ENCODE peak calls at places on chromosomes 7 and 10, in five cellular contexts. N, R, K, S and Z are unnamed samples.

GRCh38 chr10:84895541-84895940 is 567.2 kb downstream of the CCSER2 start:
- DNase-seq in K (no peak), R (no peak), S (no peak), N (no peak), Z (no peak)

GRCh38 chr10:110821508-110821907 is 50.2 kb upstream of the PDCD4 start:
- DNase-seq in N (peak), R (no peak), S (no peak), K (no peak), Z (no peak)

GRCh38 chr10:119619215-119619614 is 22.5 kb upstream of the TIAL1 start:
- DNase-seq in K (no peak), S (no peak), N (no peak), R (no peak), Z (peak)

GRCh38 chr7:45176886-45177731 is 19.5 kb downstream of the RAMP3 start:
- DNase-seq in K (no peak), N (peak), S (no peak), R (no peak), Z (no peak)

GRCh38 chr10:49107111-49107889 is 8.0 kb downstream of the VSTM4 start:
- DNase-seq in R (no peak), K (no peak), N (no peak), S (no peak), Z (no peak)

GRCh38 chr7:129188892-129189660 is 643 bp downstream of the SMO start:
- DNase-seq in S (no peak), N (no peak), K (no peak), R (no peak), Z (no peak)

GRCh38 chr7:42429339-42429738 is 192.3 kb upstream of the GLI3 start:
- DNase-seq in N (no peak), S (no peak), R (no peak), K (no peak), Z (no peak)

GRCh38 chr10:123878666-123879311 is 12.8 kb downstream of the CPXM2 start:
- DNase-seq in N (no peak), R (no peak), S (no peak), K (no peak), Z (no peak)

GRCh38 chr10:4256971-4257370 is 472.0 kb upstream of the KLF6 start:
- DNase-seq in R (no peak), K (no peak), S (no peak), N (no peak), Z (no peak)

GRCh38 chr7:125670926-125671572 is 741.4 kb upstream of the POT1 start:
- DNase-seq in R (no peak), K (peak), N (no peak), S (no peak), Z (no peak)

GRCh38 chr7:139828880-139829653 is at the start of gene TBXAS1:
- DNase-seq in S (no peak), N (no peak), K (no peak), R (no peak), Z (no peak)

GRCh38 chr7:1646391-1646790 is 23.7 kb upstream of the ELFN1 start:
- DNase-seq in K (no peak), S (no peak), R (no peak), N (peak), Z (no peak)

GRCh38 chr10:76879116-76879706 is 758.4 kb downstream of the KCNMA1 start:
- DNase-seq in R (no peak), S (no peak), N (no peak), K (no peak), Z (no peak)

GRCh38 chr7:105224884-105225651 is 163.7 kb downstream of the SRPK2 start:
- DNase-seq in N (no peak), S (no peak), K (peak), R (no peak), Z (no peak)

GRCh38 chr10:124739119-124739921 is 4.9 kb downstream of the FAM53B start:
- DNase-seq in K (no peak), N (no peak), S (no peak), R (no peak), Z (no peak)

GRCh38 chr7:134935701-134936100 is 50.6 kb upstream of the AGBL3 start:
- DNase-seq in K (no peak), N (no peak), S (no peak), R (no peak), Z (no peak)

GRCh38 chr10:97333601-97334369 is 744 bp downstream of the FRAT2 start:
- DNase-seq in S (no peak), K (no peak), R (no peak), N (peak), Z (no peak)

GRCh38 chr10:55668326-55668922 is 692.6 kb downstream of the ZWINT start:
- DNase-seq in N (no peak), K (no peak), R (no peak), S (no peak), Z (no peak)